ENCODE peak calls at places on chromosomes 13 and 19, in eight cellular contexts. U is NCI-H510A treated with DMSO at 0.1 percent for 48 hours; L is NCI-H1417; D is cardiac muscle cell; B is stimulated activated CD4-positive, alpha-beta T cell treated with anti-CD3 and anti-CD28 coated beads, Interleukin-4, amount 100 ng/mL, for 24 hours; I is retinal pigment epithelial cell; H is central memory CD4-positive, alpha-beta T cell; V is cardiac septum. R is an unnamed sample.

GRCh38 chr19:3682741-3683404 is 17.4 kb downstream of the PIP5K1C start:
- DNase-seq in L (no peak), B (no peak), U (no peak), I (no peak), D (no peak), V (no peak), H (no peak), R (no peak)

GRCh38 chr13:100811431-100811830 is 136.8 kb upstream of the TMTC4 start:
- DNase-seq in H (no peak), D (no peak), I (no peak), B (no peak), L (no peak), V (no peak), U (no peak), R (no peak)

GRCh38 chr19:52369463-52370340 is at the start of gene ZNF880:
- DNase-seq in B (peak), V (peak), H (peak), L (peak), D (peak), U (peak), I (peak), R (peak)

GRCh38 chr13:113950451-113951245 is 23.2 kb downstream of the C13orf46 start:
- DNase-seq in U (no peak), V (no peak), D (no peak), H (no peak), I (no peak), B (no peak), L (no peak), R (no peak)

GRCh38 chr13:20439261-20439660 is 86.4 kb downstream of the CRYL1 start:
- DNase-seq in L (no peak), V (no peak), H (no peak), D (no peak), I (no peak), U (no peak), B (no peak), R (no peak)

GRCh38 chr13:106472621-106473020 is 62.8 kb downstream of the EFNB2 start:
- DNase-seq in I (no peak), U (no peak), D (no peak), L (no peak), B (no peak), H (no peak), V (no peak), R (no peak)

GRCh38 chr19:14678199-14678598 is 3.6 kb upstream of the ADGRE3 start:
- DNase-seq in U (no peak), I (no peak), L (no peak), H (no peak), V (no peak), B (no peak), D (no peak), R (no peak)

GRCh38 chr19:45558399-45558878 is 26.2 kb downstream of the OPA3 start:
- DNase-seq in D (peak), I (no peak), U (peak), H (peak), V (no peak), L (no peak), B (peak), R (peak)

GRCh38 chr13:110426745-110427144 is 119.7 kb downstream of the COL4A2 start:
- DNase-seq in L (peak), B (no peak), D (no peak), V (no peak), U (peak), I (no peak), H (no peak), R (peak)

GRCh38 chr19:1862424-1863307 is 713 bp downstream of the KLF16 start:
- DNase-seq in D (peak), V (no peak), U (no peak), H (peak), I (no peak), L (peak), B (peak), R (peak)

GRCh38 chr19:18457478-18458331 is 19.8 kb upstream of the ISYNA1 start:
- DNase-seq in U (no peak), D (no peak), V (no peak), I (peak), L (peak), H (no peak), B (no peak), R (no peak)

GRCh38 chr19:58399903-58400637 is 4.6 kb downstream of the RNF225 start:
- DNase-seq in B (no peak), U (no peak), I (no peak), H (no peak), L (peak), D (no peak), V (no peak), R (no peak)

GRCh38 chr13:45691667-45692066 is 10.5 kb upstream of the CBY2 start:
- DNase-seq in V (no peak), U (no peak), D (no peak), L (no peak), H (no peak), B (no peak), I (no peak), R (no peak)

GRCh38 chr19:39878398-39878797 is 32.2 kb upstream of the FBL start:
- DNase-seq in I (no peak), H (no peak), B (no peak), U (no peak), L (no peak), D (no peak), V (no peak), R (no peak)

GRCh38 chr13:75124415-75124814 is 357.6 kb downstream of the TBC1D4 start:
- DNase-seq in L (no peak), V (no peak), H (no peak), I (no peak), U (no peak), D (no peak), B (no peak), R (no peak)

GRCh38 chr19:12567951-12568350 is 16.7 kb upstream of the ZNF564 start:
- DNase-seq in U (no peak), L (no peak), B (no peak), V (no peak), I (no peak), D (no peak), H (no peak), R (no peak)

GRCh38 chr13:60019119-60019993 is 144.4 kb downstream of the DIAPH3 start:
- DNase-seq in H (no peak), V (no peak), B (no peak), I (no peak), L (no peak), D (no peak), U (no peak), R (no peak)

GRCh38 chr13:32824061-32824460 is 192.2 kb upstream of the KL start:
- DNase-seq in V (no peak), B (no peak), H (no peak), I (no peak), U (no peak), L (no peak), D (no peak), R (no peak)

GRCh38 chr19:30228726-30229523 is 143.3 kb upstream of the ZNF536 start:
- DNase-seq in H (no peak), L (no peak), D (peak), V (no peak), U (no peak), B (no peak), I (no peak), R (no peak)

GRCh38 chr19:30060872-30061556 is 119.0 kb downstream of the URI1 start:
- DNase-seq in B (no peak), U (no peak), D (no peak), I (no peak), L (no peak), H (no peak), V (no peak), R (peak)

R was measured in DMS53.